ENCODE peak calls at places on chromosomes 6 and 20, in four cellular contexts. N, V, U and F are unnamed samples.

GRCh38 chr20:5674176-5674660 is 76.0 kb upstream of the SHLD1 start:
- DNase-seq in N (no peak), V (no peak), U (no peak), F (peak; percentile 95)

GRCh38 chr6:51430610-51431009 is 611.9 kb downstream of the TFAP2B start:
- DNase-seq in N (no peak), V (no peak), U (no peak), F (no peak)

GRCh38 chr6:129329677-129330076 is 380.3 kb downstream of the ARHGAP18 start:
- DNase-seq in N (no peak), V (no peak), U (no peak), F (no peak)

GRCh38 chr20:1752045-1752444 is 94.5 kb upstream of the SIRPG start:
- DNase-seq in N (no peak), V (no peak), U (no peak), F (no peak)

GRCh38 chr20:44166477-44166876 is 20.5 kb downstream of the JPH2 start:
- DNase-seq in N (no peak), V (no peak), U (peak; percentile 42), F (no peak)

GRCh38 chr6:106797186-106797585 is 167.8 kb downstream of the QRSL1 start:
- DNase-seq in N (no peak), V (no peak), U (no peak), F (no peak)

GRCh38 chr20:61119263-61119662 is 132.8 kb upstream of the CDH4 start:
- DNase-seq in N (no peak), V (no peak), U (no peak), F (no peak)

GRCh38 chr6:35317483-35318199 is 20.0 kb downstream of the DEF6 start:
- DNase-seq in N (no peak), V (no peak), U (no peak), F (no peak)

GRCh38 chr20:18263723-18264122 is 24.6 kb upstream of the ZNF133 start:
- DNase-seq in N (peak; percentile 59), V (no peak), U (no peak), F (no peak)

GRCh38 chr6:47264775-47265184 is 44.9 kb downstream of the TNFRSF21 start:
- DNase-seq in N (no peak), V (no peak), U (peak; percentile 34), F (no peak)

GRCh38 chr20:29300579-29301551 is 1956.6 kb upstream of the DEFB115 start:
- DNase-seq in N (no peak), V (no peak), U (no peak), F (no peak)

GRCh38 chr20:38123021-38123587 is 42.0 kb downstream of the TGM2 start:
- DNase-seq in N (no peak), V (no peak), U (peak; percentile 53), F (peak; percentile 60)

GRCh38 chr20:39004508-39004907 is 42.4 kb downstream of the DHX35 start:
- DNase-seq in N (peak; percentile 87), V (no peak), U (no peak), F (peak; percentile 33)

GRCh38 chr20:19712737-19713260 is 45.3 kb upstream of the RIN2 start:
- DNase-seq in N (no peak), V (no peak), U (no peak), F (peak; percentile 32)